ENCODE peak calls at places on chromosome 10, in seven cellular contexts. E is tibial nerve, M is sigmoid colon, G is stomach, O is esophagus muscularis mucosa, K is A549, C is transverse colon. H is an unnamed sample. For H3K4me1, the result is how much of the 10 kb centered on the place peaks cover.

GRCh38 chr10:127315888-127316287 is 119.5 kb upstream of the INSYN2A start:
- DNase-seq in E (no peak), M (no peak), G (no peak), O (no peak), K (no peak), C (no peak), H (no peak)

GRCh38 chr10:102658802-102659201 is 14.5 kb downstream of the TRIM8 start:
- DNase-seq in E (no peak), M (no peak), G (no peak), O (no peak), K (no peak), C (no peak), H (no peak)

GRCh38 chr10:61283489-61284221 is 169.5 kb downstream of the TMEM26 start:
- DNase-seq in E (no peak), M (no peak), G (no peak), O (no peak), K (no peak), C (no peak), H (no peak)

GRCh38 chr10:34964166-34964800 is 125.9 kb downstream of the CUL2 start:
- DNase-seq in E (no peak), M (no peak), G (no peak), O (no peak), K (no peak), C (no peak), H (no peak)

GRCh38 chr10:114703377-114704125 is 45.5 kb upstream of the ABLIM1 start:
- DNase-seq in E (no peak), M (no peak), G (no peak), O (no peak), K (peak), C (no peak), H (no peak)

GRCh38 chr10:107163086-107163880 is 1.2 kb downstream of the SORCS1 start:
- DNase-seq in E (no peak), M (peak), G (no peak), O (no peak), K (no peak), C (no peak), H (no peak)

GRCh38 chr10:101007915-101008822 is 8.6 kb downstream of the LZTS2 start:
- DNase-seq in E (no peak), M (no peak), G (no peak), O (no peak), K (no peak), C (no peak), H (no peak)

GRCh38 chr10:52659085-52659484 is 113.5 kb downstream of the MBL2 start:
- DNase-seq in E (no peak), M (no peak), G (no peak), O (no peak), K (no peak), C (no peak), H (no peak)

GRCh38 chr10:48523820-48524758 is 80.8 kb downstream of the ARHGAP22 start:
- DNase-seq in E (no peak), M (peak), G (peak), O (no peak), K (peak), C (no peak), H (peak)

GRCh38 chr10:121753726-121754476 is 155.7 kb upstream of the FGFR2 start:
- DNase-seq in E (no peak), M (no peak), G (no peak), O (no peak), K (peak), C (no peak), H (no peak)

GRCh38 chr10:121999301-121999700 is 10.3 kb downstream of the TACC2 start:
- DNase-seq in E (no peak), M (peak), G (no peak), O (no peak), K (no peak), C (no peak), H (no peak)

GRCh38 chr10:114650831-114651230 is 7.2 kb downstream of the ABLIM1 start:
- DNase-seq in E (no peak), M (no peak), G (peak), O (no peak), K (no peak), C (no peak), H (no peak)

GRCh38 chr10:28734940-28735759 is 57.8 kb downstream of the BAMBI start:
- DNase-seq in E (no peak), M (no peak), G (no peak), O (no peak), K (peak), C (no peak), H (peak)

GRCh38 chr10:8412541-8412940 is 358.1 kb downstream of the GATA3 start:
- DNase-seq in E (no peak), M (no peak), G (no peak), O (no peak), K (no peak), C (no peak), H (no peak)

GRCh38 chr10:8416755-8417154 is 362.3 kb downstream of the GATA3 start:
- DNase-seq in E (no peak), M (no peak), G (no peak), O (no peak), K (no peak), C (no peak), H (no peak)

GRCh38 chr10:8417631-8418030 is 363.1 kb downstream of the GATA3 start:
- DNase-seq in E (no peak), M (no peak), G (no peak), O (no peak), K (no peak), C (no peak), H (no peak)

GRCh38 chr10:8418631-8419030 is 364.1 kb downstream of the GATA3 start:
- DNase-seq in E (no peak), M (no peak), G (no peak), O (no peak), K (no peak), C (no peak), H (no peak)

GRCh38 chr10:8416192-8416701 is 361.8 kb downstream of the GATA3 start:
- DNase-seq in E (no peak), M (no peak), G (no peak), O (no peak), K (peak), C (no peak), H (no peak)
- TF ChIP-seq EP300 in E (no peak), M (no peak), G (no peak), O (no peak), K (no peak), C (no peak), H (no peak)

GRCh38 chr10:79418274-79418673 is 27.1 kb downstream of the ZCCHC24 start:
- DNase-seq in E (no peak), M (peak), G (no peak), O (no peak), K (no peak), C (no peak), H (no peak)

GRCh38 chr10:79415736-79416577 is 29.5 kb downstream of the ZCCHC24 start:
- DNase-seq in E (no peak), M (peak), G (no peak), O (no peak), K (no peak), C (no peak), H (peak)

GRCh38 chr10:79416578-79417255 is 28.7 kb downstream of the ZCCHC24 start:
- DNase-seq in E (no peak), M (peak), G (no peak), O (no peak), K (no peak), C (no peak), H (peak)

GRCh38 chr10:79417731-79418130 is 27.7 kb downstream of the ZCCHC24 start:
- DNase-seq in E (no peak), M (peak), G (no peak), O (no peak), K (no peak), C (no peak), H (no peak)

GRCh38 chr10:79417266-79417665 is 28.2 kb downstream of the ZCCHC24 start:
- DNase-seq in E (no peak), M (peak), G (no peak), O (no peak), K (no peak), C (no peak), H (peak)
- TF ChIP-seq CTCF in E (no peak), M (no peak), G (no peak), O (no peak), K (no peak), C (no peak), H (no peak)

DNA sequence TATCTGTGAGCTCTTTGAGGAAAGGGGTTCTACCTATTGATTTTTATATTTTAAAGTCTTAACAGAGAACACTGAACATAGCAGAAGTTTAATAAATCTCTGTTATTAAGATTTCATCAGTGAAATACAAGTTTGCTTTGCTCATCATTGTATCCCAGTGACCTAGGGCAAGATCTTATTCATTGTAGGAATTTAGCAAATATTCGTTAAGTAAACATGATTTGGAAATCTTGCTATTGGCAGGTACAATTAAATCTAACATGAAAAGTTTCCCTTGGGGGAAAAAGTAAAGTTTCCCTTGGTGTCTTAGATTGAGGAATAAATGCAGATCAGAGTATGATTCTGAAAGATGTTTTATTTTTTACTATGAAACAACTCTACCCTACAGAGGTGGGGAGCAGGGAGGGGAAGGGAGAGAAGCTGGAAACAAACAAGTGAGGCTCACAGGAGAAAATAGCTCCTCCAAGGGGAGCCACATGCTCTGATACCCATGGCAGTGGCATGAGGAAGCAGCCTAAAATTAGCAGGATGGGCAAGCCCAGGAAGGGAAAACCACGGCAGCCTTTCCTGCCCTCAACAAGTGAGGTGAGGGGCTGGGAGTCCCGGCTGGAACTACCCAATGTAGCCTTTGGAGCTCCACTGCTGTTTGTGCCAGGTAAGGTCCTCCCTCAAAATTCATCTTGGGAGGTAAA is 12.4 kb upstream of the HERC4 start:
- DNase-seq in E (no peak), M (no peak), G (no peak), O (no peak), K (peak), C (no peak), H (no peak)
- H3K4me1 ChIP-seq in E (under half), M (under half), G (under half), O (under half), K (half or more), C (under half), H (under half)

DNA sequence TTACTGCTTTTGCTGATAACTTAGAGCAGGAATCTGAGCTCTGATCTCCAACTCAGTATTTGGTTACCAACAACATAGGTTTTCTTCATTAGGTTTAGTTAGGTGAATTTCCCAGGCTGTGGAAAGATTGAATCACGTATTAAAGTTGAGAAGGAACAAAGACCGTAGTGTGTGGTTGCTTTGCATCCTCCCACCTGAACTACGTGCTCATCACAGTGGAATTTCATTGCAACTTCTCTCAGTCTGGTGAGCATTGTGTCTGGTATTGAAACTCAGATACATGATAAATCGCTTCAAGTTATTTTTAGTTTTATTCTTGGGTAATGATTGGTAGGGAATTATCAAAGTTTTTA is 139.4 kb upstream of the AKR1E2 start:
- DNase-seq in E (no peak), M (no peak), G (no peak), O (no peak), K (peak), C (no peak), H (no peak)
- TF ChIP-seq EP300 in E (no peak), M (no peak), G (no peak), O (no peak), K (peak), C (no peak), H (no peak)

GRCh38 chr10:27072436-27073114 is 27.7 kb downstream of the ANKRD26 start:
- DNase-seq in E (no peak), M (no peak), G (no peak), O (no peak), K (peak), C (no peak), H (no peak)
- TF ChIP-seq CTCF in E (no peak), M (no peak), G (no peak), O (no peak), K (no peak), C (no peak), H (no peak)

GRCh38 chr10:133067152-133068090 is 20.3 kb upstream of the ADGRA1 start:
- DNase-seq in E (no peak), M (no peak), G (no peak), O (no peak), K (no peak), C (no peak), H (no peak)
- H3K4me1 ChIP-seq in E (under half), M (under half), G (under half), O (under half), K (under half), C (under half), H (under half)